ENCODE peak calls at places on chromosomes 5 and 9, in seven cellular contexts. I, R, Z, B, W, G and U are unnamed samples.
A peak's percentile ranks its signal among the peaks of the same experiment; 100 is the strongest.

GRCh38 chr9:129414377-129415021 is 206.4 kb downstream of the C9orf50 start:
- DNase-seq in R (peak; percentile 57), G (peak; percentile 44), Z (peak; percentile 70), W (peak; percentile 40), B (no peak), I (no peak), U (peak; percentile 62)

GRCh38 chr5:43315697-43316096 is 2.5 kb upstream of the HMGCS1 start:
- DNase-seq in W (no peak), Z (no peak), R (no peak), I (no peak), G (peak; percentile 70), B (no peak), U (no peak)

GRCh38 chr5:2272039-2272438 is 389.3 kb upstream of the IRX4 start:
- DNase-seq in R (no peak), I (no peak), G (no peak), Z (no peak), B (no peak), W (no peak), U (no peak)

GRCh38 chr5:116569999-116570398 is 4.6 kb downstream of the SEMA6A start:
- DNase-seq in B (no peak), Z (no peak), W (peak; percentile 74), R (no peak), I (no peak), G (no peak), U (no peak)

GRCh38 chr5:112691758-112692157 is 45.9 kb upstream of the APC start:
- DNase-seq in I (peak; percentile 52), G (peak; percentile 53), R (peak; percentile 70), Z (no peak), W (peak; percentile 73), B (no peak), U (peak; percentile 55)

GRCh38 chr5:31096238-31096865 is 97.1 kb upstream of the CDH6 start:
- DNase-seq in B (no peak), Z (no peak), I (no peak), R (peak; percentile 70), W (no peak), G (no peak), U (peak; percentile 70)

GRCh38 chr5:9269024-9269423 is 276.9 kb downstream of the SEMA5A start:
- DNase-seq in B (no peak), Z (no peak), I (no peak), R (no peak), W (no peak), G (no peak), U (no peak)

GRCh38 chr5:148733601-148734438 is 79.5 kb upstream of the HTR4 start:
- DNase-seq in W (peak; percentile 82), Z (peak; percentile 75), I (peak; percentile 86), G (peak; percentile 90), R (peak; percentile 90), B (peak; percentile 29), U (peak; percentile 92)

GRCh38 chr5:55223219-55223987 is 3.7 kb downstream of the MCIDAS start:
- DNase-seq in I (no peak), R (no peak), G (peak; percentile 32), B (no peak), W (peak; percentile 48), Z (no peak), U (no peak)

GRCh38 chr9:1173986-1174385 is 123.8 kb downstream of the DMRT2 start:
- DNase-seq in I (no peak), G (no peak), B (no peak), Z (no peak), R (no peak), W (no peak), U (no peak)

GRCh38 chr9:70868661-70869652 is 252.5 kb downstream of the TRPM3 start:
- DNase-seq in I (no peak), W (no peak), B (no peak), G (no peak), R (peak; percentile 81), Z (peak; percentile 32), U (peak; percentile 34)

GRCh38 chr5:167716376-167716775 is 575.1 kb upstream of the WWC1 start:
- DNase-seq in W (no peak), B (no peak), I (no peak), R (no peak), Z (no peak), G (no peak), U (no peak)

GRCh38 chr9:88990721-88991065 is 575 bp upstream of the S1PR3 start:
- DNase-seq in R (no peak), Z (no peak), B (no peak), I (no peak), G (no peak), W (peak; percentile 76), U (no peak)

GRCh38 chr9:121529237-121529987 is 29.8 kb upstream of the GGTA1 start:
- DNase-seq in I (no peak), B (peak; percentile 37), G (no peak), Z (peak; percentile 88), R (peak; percentile 99), W (no peak), U (peak; percentile 92)

GRCh38 chr5:89397096-89397495 is 514.1 kb upstream of the MEF2C start:
- DNase-seq in G (no peak), W (peak; percentile 87), B (no peak), I (peak; percentile 21), Z (no peak), R (peak; percentile 50), U (peak; percentile 57)